ENCODE peak calls at places on chromosomes 5 and 9, in ten cellular contexts. O is kidney tubule cell, G is osteocyte, A is A172, W is A549, P is right lobe of liver, B is MM.1S, L is GM18507, R is T47D, V is non-pigmented ciliary epithelial cell. J is an unnamed sample.

GRCh38 chr9:95316274-95316673 is 1.2 kb downstream of the FANCC start:
- DNase-seq in O (no peak), G (no peak), A (no peak), W (no peak), P (no peak), B (peak), L (no peak), R (no peak), V (no peak), J (no peak)

GRCh38 chr9:37410969-37411785 is 11.3 kb upstream of the GRHPR start:
- DNase-seq in O (no peak), G (no peak), A (no peak), W (no peak), P (no peak), B (no peak), L (no peak), R (no peak), V (no peak), J (no peak)

GRCh38 chr5:109152565-109152964 is 257.2 kb downstream of the PJA2 start:
- DNase-seq in O (no peak), G (no peak), A (no peak), W (no peak), P (no peak), B (no peak), L (no peak), R (no peak), V (no peak), J (no peak)

GRCh38 chr9:38619556-38620447 is 594 bp downstream of the ANKRD18A start:
- DNase-seq in O (peak), G (no peak), A (no peak), W (no peak), P (peak), B (peak), L (no peak), R (no peak), V (no peak), J (no peak)

GRCh38 chr5:132274050-132274869 is 16.8 kb downstream of the PDLIM4 start:
- DNase-seq in O (no peak), G (no peak), A (no peak), W (no peak), P (peak), B (no peak), L (no peak), R (no peak), V (no peak), J (no peak)

GRCh38 chr9:119004618-119004990 is 364.6 kb downstream of the BRINP1 start:
- DNase-seq in O (peak), G (peak), A (peak), W (no peak), P (peak), B (no peak), L (no peak), R (no peak), V (peak), J (peak)

GRCh38 chr5:34655354-34655991 is 655 bp upstream of the RAI14 start:
- DNase-seq in O (peak), G (no peak), A (peak), W (peak), P (peak), B (peak), L (no peak), R (peak), V (peak), J (no peak)

GRCh38 chr9:18728642-18729041 is 254.7 kb downstream of the ADAMTSL1 start:
- DNase-seq in O (no peak), G (no peak), A (no peak), W (no peak), P (no peak), B (no peak), L (no peak), R (no peak), V (no peak), J (no peak)

GRCh38 chr5:14250094-14250777 is 107.1 kb downstream of the TRIO start:
- DNase-seq in O (peak), G (no peak), A (peak), W (no peak), P (no peak), B (no peak), L (no peak), R (no peak), V (peak), J (no peak)

GRCh38 chr9:27362447-27363210 is 65.7 kb upstream of the EQTN start:
- DNase-seq in O (no peak), G (no peak), A (no peak), W (no peak), P (no peak), B (no peak), L (no peak), R (no peak), V (no peak), J (no peak)

GRCh38 chr9:117917873-117918272 is 213.7 kb downstream of the TLR4 start:
- DNase-seq in O (peak), G (no peak), A (no peak), W (no peak), P (no peak), B (no peak), L (no peak), R (no peak), V (no peak), J (no peak)

GRCh38 chr5:111187079-111187478 is 37.1 kb upstream of the CAMK4 start:
- DNase-seq in O (no peak), G (no peak), A (no peak), W (no peak), P (no peak), B (no peak), L (no peak), R (no peak), V (no peak), J (no peak)

J was measured in cardiac septum.